ENCODE peak calls at places on chromosomes 5 and 9, in five cellular contexts. J, A, P, X and E are unnamed samples.

GRCh38 chr9:22148876-22149637 is 140.0 kb upstream of the CDKN2B start:
- DNase-seq in J (no peak), A (no peak), P (no peak), X (no peak), E (no peak)

GRCh38 chr9:34510032-34510431 is 12.8 kb downstream of the ENHO start:
- DNase-seq in J (no peak), A (no peak), P (no peak), X (no peak), E (no peak)

GRCh38 chr5:6748142-6748541 is 34.9 kb downstream of the TENT4A start:
- DNase-seq in J (no peak), A (no peak), P (no peak), X (no peak), E (no peak)

GRCh38 chr9:131494296-131494870 is 8.3 kb upstream of the POMT1 start:
- DNase-seq in J (no peak), A (no peak), P (no peak), X (no peak), E (no peak)

GRCh38 chr5:179119415-179120170 is 59.4 kb downstream of the ZNF354C start:
- DNase-seq in J (no peak), A (no peak), P (peak; percentile 13), X (no peak), E (no peak)

GRCh38 chr5:14959443-14960119 is 88.0 kb upstream of the ANKH start:
- DNase-seq in J (peak; percentile 6), A (peak; percentile 35), P (no peak), X (no peak), E (no peak)

GRCh38 chr5:26649000-26649399 is 389.4 kb downstream of the CDH9 start:
- DNase-seq in J (no peak), A (no peak), P (no peak), X (no peak), E (no peak)

GRCh38 chr9:130732131-130732530 is 38.6 kb downstream of the EXOSC2 start:
- DNase-seq in J (peak; percentile 60), A (no peak), P (no peak), X (no peak), E (no peak)

GRCh38 chr5:17056056-17056690 is 120.1 kb upstream of the MYO10 start:
- DNase-seq in J (peak; percentile 43), A (no peak), P (no peak), X (no peak), E (peak; percentile 21)

GRCh38 chr9:136283291-136284235 is 20.3 kb downstream of the CCDC187 start:
- DNase-seq in J (peak; percentile 87), A (peak; percentile 86), P (peak; percentile 93), X (peak; percentile 54), E (peak; percentile 87)

GRCh38 chr9:128286435-128286834 is 10.4 kb downstream of the SWI5 start:
- DNase-seq in J (no peak), A (peak; percentile 32), P (no peak), X (no peak), E (no peak)

GRCh38 chr5:128750202-128750601 is 212.2 kb upstream of the FBN2 start:
- DNase-seq in J (no peak), A (no peak), P (no peak), X (no peak), E (no peak)

GRCh38 chr5:140140435-140140834 is 14.7 kb downstream of the IGIP start:
- DNase-seq in J (no peak), A (no peak), P (peak; percentile 26), X (no peak), E (no peak)

GRCh38 chr9:98558575-98558974 is 150.2 kb downstream of the GABBR2 start:
- DNase-seq in J (no peak), A (no peak), P (no peak), X (no peak), E (no peak)

GRCh38 chr5:123035950-123036390 is 555 bp downstream of the PPIC start:
- DNase-seq in J (peak; percentile 77), A (peak; percentile 71), P (peak; percentile 77), X (peak; percentile 2), E (peak; percentile 78)

GRCh38 chr5:103624748-103625147 is 62.2 kb upstream of the NUDT12 start:
- DNase-seq in J (no peak), A (no peak), P (no peak), X (no peak), E (no peak)

GRCh38 chr5:89034588-89034987 is 151.6 kb upstream of the MEF2C start:
- DNase-seq in J (no peak), A (no peak), P (no peak), X (no peak), E (no peak)

GRCh38 chr5:93192107-93192506 is 388.9 kb downstream of the NR2F1-AS1 start:
- DNase-seq in J (no peak), A (no peak), P (no peak), X (peak; percentile 91), E (no peak)

GRCh38 chr9:35333551-35333950 is 156.4 kb upstream of the RUSC2 start:
- DNase-seq in J (no peak), A (no peak), P (no peak), X (no peak), E (no peak)

GRCh38 chr9:121827251-121827967 is 176.0 kb downstream of the DAB2IP start:
- DNase-seq in J (peak; percentile 59), A (no peak), P (peak; percentile 46), X (no peak), E (peak; percentile 1)

GRCh38 chr5:160188151-160188967 is 40.9 kb upstream of the FABP6 start:
- DNase-seq in J (peak; percentile 96), A (peak; percentile 86), P (peak; percentile 86), X (no peak), E (peak; percentile 70)

GRCh38 chr5:129905467-129906176 is 1.4 kb downstream of the CHSY3 start:
- DNase-seq in J (peak; percentile 74), A (peak; percentile 51), P (peak; percentile 65), X (no peak), E (peak; percentile 74)
- TF ChIP-seq EZH2 in J (peak; percentile 22), A (no peak), P (peak; percentile 54), X (no peak), E (no peak)

GRCh38 chr5:36066540-36067210 is at the start of gene UGT3A2:
- DNase-seq in J (peak; percentile 95), A (no peak), P (peak; percentile 86), X (no peak), E (peak; percentile 84)
- H3K4me3 ChIP-seq in J (peak within 1 kb of the TSS; percentile 63), A (no peak within 1 kb of the TSS), P (peak within 1 kb of the TSS; percentile 77), X (no peak within 1 kb of the TSS), E (peak within 1 kb of the TSS; percentile 75)

GRCh38 chr9:124020520-124021384 is 9.2 kb downstream of the LHX2 start:
- DNase-seq in J (peak; percentile 80), A (no peak), P (peak; percentile 65), X (no peak), E (peak; percentile 43)
- TF ChIP-seq EZH2 in J (peak; percentile 15), A (peak; percentile 83), P (peak; percentile 79), X (no peak), E (no peak)

GRCh38 chr5:109412981-109413402 is 3.2 kb upstream of the PJA2 start:
- DNase-seq in J (no peak), A (no peak), P (no peak), X (no peak), E (peak; percentile 47)
- H3K4me3 ChIP-seq in J (no peak overlapping the region), A (no peak overlapping the region), P (no peak overlapping the region), X (no peak overlapping the region), E (no peak overlapping the region)

GRCh38 chr9:134546746-134547145 is 94.9 kb upstream of the COL5A1 start:
- DNase-seq in J (no peak), A (no peak), P (no peak), X (no peak), E (no peak)
- TF ChIP-seq EZH2 in J (no peak), A (no peak), P (no peak), X (no peak), E (no peak)

GRCh38 chr5:94793113-94793815 is 174.8 kb downstream of the SLF1 start:
- DNase-seq in J (no peak), A (no peak), P (no peak), X (no peak), E (no peak)
- H3K4me3 ChIP-seq in J (no peak overlapping the region), A (no peak overlapping the region), P (no peak overlapping the region), X (no peak overlapping the region), E (no peak overlapping the region)

GRCh38 chr5:181203842-181204560 is 995 bp downstream of the TRIM7 start:
- DNase-seq in J (peak; percentile 64), A (no peak), P (no peak), X (no peak), E (peak; percentile 54)

GRCh38 chr5:181203093-181203711 is 1.8 kb downstream of the TRIM7 start:
- DNase-seq in J (peak; percentile 8), A (no peak), P (no peak), X (no peak), E (no peak)

GRCh38 chr5:181205735-181206401 is 872 bp upstream of the TRIM7 start:
- DNase-seq in J (no peak), A (peak; percentile 45), P (no peak), X (no peak), E (peak; percentile 66)

GRCh38 chr5:181205402-181205734 is 372 bp upstream of the TRIM7 start:
- DNase-seq in J (no peak), A (no peak), P (no peak), X (no peak), E (no peak)

DNA sequence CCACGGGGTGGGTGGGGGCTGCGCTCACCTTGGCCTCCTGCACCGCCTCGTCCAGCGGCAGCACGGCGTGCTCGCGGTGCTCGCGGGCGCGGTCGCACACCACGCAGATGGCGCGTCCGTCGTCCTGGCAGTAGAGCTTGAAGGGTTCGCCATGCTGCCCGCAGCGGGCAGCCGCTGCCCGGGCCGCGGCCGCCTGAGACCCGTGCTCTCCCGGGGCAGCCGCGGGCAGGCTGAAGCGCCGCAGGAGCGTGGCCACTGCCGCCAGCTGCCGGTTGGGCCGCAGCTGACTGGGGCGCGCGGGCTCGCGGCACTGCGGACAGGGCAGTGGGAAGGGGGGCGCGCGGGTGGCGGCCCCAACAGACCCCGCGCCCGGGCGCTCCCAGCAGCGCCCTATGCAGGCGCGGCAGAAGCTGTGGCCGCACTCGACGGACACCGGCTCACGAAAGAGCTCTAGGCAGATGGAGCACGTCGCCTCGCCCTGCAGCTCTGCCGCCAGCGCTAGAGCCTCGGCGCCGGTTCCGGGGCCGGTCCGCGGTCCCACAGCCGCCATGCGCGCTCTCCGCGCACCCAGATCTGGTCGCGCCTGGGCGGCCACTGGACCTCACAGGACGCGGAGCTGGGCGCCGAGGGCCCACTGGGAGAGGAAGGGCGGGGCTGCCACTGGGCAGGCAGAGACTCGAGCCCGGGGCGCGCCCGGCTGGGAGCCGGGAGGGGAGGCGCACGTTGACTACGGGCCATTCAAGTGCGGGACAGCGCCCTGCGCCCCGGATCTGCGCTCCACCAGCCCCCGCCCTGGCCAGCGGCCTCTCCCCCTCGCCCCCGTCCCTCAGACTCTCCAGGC is at the start of gene TRIM7:
- DNase-seq in J (peak; percentile 60), A (peak; percentile 50), P (no peak), X (no peak), E (peak; percentile 64)
- TF ChIP-seq EZH2 in J (no peak), A (no peak), P (peak; percentile 48), X (no peak), E (no peak)

DNA sequence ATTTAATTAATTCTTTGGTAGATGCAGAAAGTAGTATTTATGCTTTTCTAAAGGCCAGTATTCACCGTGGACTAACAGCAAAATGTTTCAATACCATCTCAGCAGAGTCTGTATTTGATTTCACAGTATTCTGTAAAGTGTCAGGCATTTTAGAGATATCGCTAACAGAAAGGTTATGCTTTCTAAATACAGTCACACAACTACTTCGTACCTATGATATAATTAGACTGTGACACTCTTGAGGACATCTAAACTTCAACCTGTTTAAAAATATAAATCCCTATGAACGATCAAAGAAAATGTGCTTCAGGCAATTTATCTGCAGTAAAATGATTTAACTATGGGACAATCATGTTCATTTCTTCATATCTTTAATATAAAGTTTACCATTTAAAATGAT is 41.7 kb upstream of the JAK2 start:
- DNase-seq in J (no peak), A (no peak), P (no peak), X (no peak), E (no peak)
- H3K4me3 ChIP-seq in J (no peak overlapping the region), A (no peak overlapping the region), P (no peak overlapping the region), X (no peak overlapping the region), E (no peak overlapping the region)

GRCh38 chr5:176578391-176578808 is 29.3 kb downstream of the CDHR2 start:
- DNase-seq in J (peak; percentile 95), A (peak; percentile 86), P (peak; percentile 85), X (peak; percentile 83), E (peak; percentile 79)
- TF ChIP-seq EZH2 in J (no peak), A (no peak), P (no peak), X (no peak), E (no peak)